ENCODE peak calls at places on chromosomes 2 and 18, in eight cellular contexts. X is PC-9, E is stomach, I is transverse colon, D is IMR-90, Y is cardiac fibroblast, B is epithelial cell of esophagus, J is bronchial epithelial cell. K is an unnamed sample.

GRCh38 chr2:121173112-121173511 is 111.9 kb downstream of the TFCP2L1 start:
- DNase-seq in E (no peak), X (no peak), D (no peak), Y (no peak), I (no peak), B (peak; percentile 86), J (peak; percentile 91), K (no peak)

GRCh38 chr2:75087726-75088125 is 111.6 kb downstream of the TACR1 start:
- DNase-seq in E (no peak), B (no peak), Y (no peak), J (no peak), I (no peak), D (peak; percentile 25), X (peak; percentile 28), K (no peak)

GRCh38 chr2:128284841-128285240 is 33.8 kb downstream of the HS6ST1 start:
- DNase-seq in B (no peak), J (no peak), X (no peak), Y (no peak), I (no peak), D (no peak), E (no peak), K (no peak)

GRCh38 chr2:236578411-236578846 is 8.8 kb downstream of the ACKR3 start:
- DNase-seq in Y (no peak), B (no peak), X (no peak), D (no peak), I (no peak), J (no peak), E (no peak), K (no peak)

GRCh38 chr2:46601328-46601963 is 122.1 kb downstream of the TMEM247 start:
- DNase-seq in X (peak; percentile 32), I (no peak), J (peak; percentile 13), B (no peak), Y (peak; percentile 28), D (peak; percentile 10), E (no peak), K (no peak)

GRCh38 chr2:3115301-3116042 is 262.1 kb downstream of the EIPR1 start:
- DNase-seq in B (no peak), D (no peak), I (no peak), J (no peak), E (no peak), Y (no peak), X (no peak), K (no peak)

GRCh38 chr18:58135806-58136331 is 91.8 kb downstream of the NEDD4L start:
- DNase-seq in J (peak; percentile 68), Y (peak; percentile 81), E (peak; percentile 65), I (peak; percentile 70), D (peak; percentile 74), B (peak; percentile 79), X (peak; percentile 63), K (no peak)

GRCh38 chr2:98508690-98509054 is 64.0 kb downstream of the INPP4A start:
- DNase-seq in D (peak; percentile 73), J (peak; percentile 92), I (peak; percentile 46), Y (peak; percentile 90), E (peak; percentile 41), X (no peak), B (peak; percentile 73), K (peak; percentile 42)

GRCh38 chr2:210964141-210964764 is 407.9 kb downstream of the CPS1 start:
- DNase-seq in X (no peak), E (no peak), J (peak; percentile 42), B (peak; percentile 32), Y (no peak), I (no peak), D (no peak), K (no peak)

GRCh38 chr2:28389399-28390240 is 3.0 kb upstream of the FOSL2 start:
- DNase-seq in B (peak; percentile 35), X (no peak), I (no peak), E (no peak), J (peak; percentile 24), Y (no peak), D (no peak), K (no peak)

GRCh38 chr2:74425523-74425922 is 4.0 kb downstream of the WDR54 start:
- DNase-seq in I (no peak), D (no peak), X (no peak), E (no peak), Y (no peak), J (peak; percentile 98), B (peak; percentile 99), K (no peak)

GRCh38 chr2:105644174-105644980 is 100.3 kb upstream of the NCK2 start:
- DNase-seq in I (no peak), B (no peak), E (no peak), X (no peak), D (no peak), J (no peak), Y (peak; percentile 43), K (no peak)

GRCh38 chr2:201127570-201127969 is 11.6 kb downstream of the CFLAR start:
- DNase-seq in I (no peak), X (no peak), B (peak; percentile 47), J (peak; percentile 55), Y (peak; percentile 83), D (peak; percentile 74), E (no peak), K (no peak)

GRCh38 chr2:107069890-107070289 is 183.9 kb upstream of the ST6GAL2 start:
- DNase-seq in E (no peak), J (no peak), D (no peak), Y (no peak), I (no peak), B (no peak), X (no peak), K (no peak)

GRCh38 chr2:31980674-31981356 is 30.0 kb downstream of the MEMO1 start:
- DNase-seq in Y (peak; percentile 62), B (peak; percentile 55), X (no peak), E (no peak), D (peak; percentile 68), J (peak; percentile 38), I (no peak), K (no peak)

GRCh38 chr2:46504685-46505559 is 25.6 kb downstream of the TMEM247 start:
- DNase-seq in Y (no peak), D (no peak), J (peak; percentile 59), X (no peak), B (peak; percentile 71), I (no peak), E (no peak), K (no peak)

GRCh38 chr2:74383254-74383653 is 3.1 kb upstream of the DCTN1 start:
- DNase-seq in I (no peak), E (no peak), B (no peak), X (no peak), Y (peak; percentile 83), J (peak; percentile 34), D (peak; percentile 86), K (peak; percentile 42)

GRCh38 chr2:207483477-207483876 is 46.3 kb upstream of the CREB1 start:
- DNase-seq in J (peak; percentile 60), Y (peak; percentile 85), X (no peak), E (no peak), B (peak; percentile 60), D (peak; percentile 72), I (no peak), K (peak; percentile 56)

GRCh38 chr18:66749030-66749429 is 145.1 kb upstream of the CDH19 start:
- DNase-seq in D (no peak), B (peak; percentile 5), I (no peak), X (no peak), E (no peak), J (peak; percentile 18), Y (peak; percentile 51), K (no peak)

GRCh38 chr2:115214050-115214449 is 771.6 kb downstream of the DPP10 start:
- DNase-seq in D (no peak), J (no peak), I (no peak), E (no peak), X (no peak), Y (no peak), B (no peak), K (no peak)

GRCh38 chr2:100818606-100819364 is 1.2 kb upstream of the NPAS2 start:
- DNase-seq in J (peak; percentile 45), Y (peak; percentile 92), B (peak; percentile 53), X (peak; percentile 76), D (peak; percentile 72), I (peak; percentile 71), E (peak; percentile 82), K (no peak)

GRCh38 chr2:636151-636621 is 41.0 kb downstream of the TMEM18 start:
- DNase-seq in X (no peak), I (no peak), D (no peak), E (no peak), Y (no peak), B (no peak), J (no peak), K (no peak)
- H3K4me3 ChIP-seq in X (no peak overlapping the region), I (peak overlapping the region; percentile 39), D (no peak overlapping the region), E (peak overlapping the region; percentile 33), Y (no peak overlapping the region), B (no peak overlapping the region), J (no peak overlapping the region), K (no peak overlapping the region)

GRCh38 chr2:144938308-144938709 is 418.4 kb upstream of the ZEB2 start:
- DNase-seq in B (peak; percentile 39), Y (peak; percentile 88), D (peak; percentile 80), E (no peak), X (no peak), J (peak; percentile 51), I (no peak), K (peak; percentile 84)
- H3K4me3 ChIP-seq in B (no peak overlapping the region), Y (no peak overlapping the region), D (no peak overlapping the region), E (no peak overlapping the region), X (no peak overlapping the region), J (no peak overlapping the region), I (no peak overlapping the region), K (no peak overlapping the region)

GRCh38 chr2:218783612-218784169 is 1.7 kb downstream of the CYP27A1 start:
- DNase-seq in Y (no peak), B (no peak), X (no peak), J (no peak), I (no peak), D (no peak), E (no peak), K (no peak)
- H3K4me3 ChIP-seq in Y (no peak overlapping the region), B (no peak overlapping the region), X (no peak overlapping the region), J (no peak overlapping the region), I (peak overlapping the region; percentile 66), D (no peak overlapping the region), E (no peak overlapping the region), K (no peak overlapping the region)

GRCh38 chr2:216371756-216372702 is at the start of gene MARCHF4:
- DNase-seq in I (peak; percentile 40), J (peak; percentile 74), Y (peak; percentile 90), E (peak; percentile 59), B (peak; percentile 82), X (peak; percentile 64), D (peak; percentile 90), K (peak; percentile 67)
- H3K4me3 ChIP-seq in I (peak within 1 kb of the TSS; percentile 18), J (peak within 1 kb of the TSS; percentile 32), Y (peak within 1 kb of the TSS; percentile 71), E (peak within 1 kb of the TSS; percentile 19), B (peak within 1 kb of the TSS; percentile 26), X (peak within 1 kb of the TSS; percentile 72), D (peak within 1 kb of the TSS; percentile 59), K (peak within 1 kb of the TSS; percentile 66)

DNA sequence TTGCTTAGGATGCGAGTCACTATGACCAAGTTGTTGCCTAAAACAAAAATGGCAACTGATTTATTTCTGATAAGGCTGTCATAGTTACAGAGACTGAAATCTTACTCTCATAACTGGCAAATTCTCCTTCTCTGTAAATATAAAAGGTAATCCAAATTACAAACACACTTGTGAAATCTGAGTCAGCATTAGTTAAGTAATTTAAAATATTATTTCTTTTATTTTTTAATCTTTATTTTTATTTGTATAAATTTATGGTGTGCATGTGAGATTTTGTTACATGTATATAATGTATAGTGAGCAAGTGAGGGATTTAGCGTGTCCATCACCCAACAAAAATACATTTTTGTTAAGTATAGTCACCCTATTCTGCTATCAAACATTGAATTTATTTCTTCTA is 1342.8 kb upstream of the TMEFF2 start:
- DNase-seq in X (no peak), D (no peak), I (no peak), E (no peak), B (no peak), J (no peak), Y (no peak), K (no peak)
- H3K4me3 ChIP-seq in X (no peak overlapping the region), D (no peak overlapping the region), I (no peak overlapping the region), E (no peak overlapping the region), B (no peak overlapping the region), J (no peak overlapping the region), Y (no peak overlapping the region), K (no peak overlapping the region)

K was measured in skeletal muscle cell.